ENCODE peak calls at places on chromosomes 1 and 21, in five cellular contexts. One of them, this sample, is unnamed.

GRCh38 chr1:83715550-83715949 is 283.4 kb downstream of the TTLL7 start:
- DNase-seq in activated naive CD8-positive, alpha-beta T cell treated with anti-CD3 and anti-CD28 coated beads for 36 hours: no peak
- DNase-seq in activated naive CD4-positive, alpha-beta T cell treated with anti-CD3 and anti-CD28 coated beads, Interleukin-2, amount 50 U/mL, for 72 hours: no peak
- DNase-seq in left cardiac atrium: no peak
- DNase-seq in T47D: no peak
- DNase-seq in this sample: no peak

GRCh38 chr1:208089971-208090755 is 154.0 kb downstream of the PLXNA2 start:
- DNase-seq in activated naive CD8-positive, alpha-beta T cell treated with anti-CD3 and anti-CD28 coated beads for 36 hours: no peak
- DNase-seq in activated naive CD4-positive, alpha-beta T cell treated with anti-CD3 and anti-CD28 coated beads, Interleukin-2, amount 50 U/mL, for 72 hours: no peak
- DNase-seq in left cardiac atrium: no peak
- DNase-seq in T47D: no peak
- DNase-seq in this sample: no peak

GRCh38 chr1:44696789-44697188 is 22.3 kb downstream of the ARMH1 start:
- DNase-seq in activated naive CD8-positive, alpha-beta T cell treated with anti-CD3 and anti-CD28 coated beads for 36 hours: peak
- DNase-seq in activated naive CD4-positive, alpha-beta T cell treated with anti-CD3 and anti-CD28 coated beads, Interleukin-2, amount 50 U/mL, for 72 hours: no peak
- DNase-seq in left cardiac atrium: no peak
- DNase-seq in T47D: no peak
- DNase-seq in this sample: no peak

GRCh38 chr1:246860401-246860800 is 71.3 kb downstream of the AHCTF1 start:
- DNase-seq in activated naive CD8-positive, alpha-beta T cell treated with anti-CD3 and anti-CD28 coated beads for 36 hours: no peak
- DNase-seq in activated naive CD4-positive, alpha-beta T cell treated with anti-CD3 and anti-CD28 coated beads, Interleukin-2, amount 50 U/mL, for 72 hours: no peak
- DNase-seq in left cardiac atrium: no peak
- DNase-seq in T47D: no peak
- DNase-seq in this sample: no peak

GRCh38 chr1:152067929-152068328 is 20.9 kb downstream of the TCHHL1 start:
- DNase-seq in activated naive CD8-positive, alpha-beta T cell treated with anti-CD3 and anti-CD28 coated beads for 36 hours: no peak
- DNase-seq in activated naive CD4-positive, alpha-beta T cell treated with anti-CD3 and anti-CD28 coated beads, Interleukin-2, amount 50 U/mL, for 72 hours: no peak
- DNase-seq in left cardiac atrium: no peak
- DNase-seq in T47D: no peak
- DNase-seq in this sample: no peak

GRCh38 chr1:24900985-24901781 is 28.9 kb downstream of the RUNX3 start:
- DNase-seq in activated naive CD8-positive, alpha-beta T cell treated with anti-CD3 and anti-CD28 coated beads for 36 hours: no peak
- DNase-seq in activated naive CD4-positive, alpha-beta T cell treated with anti-CD3 and anti-CD28 coated beads, Interleukin-2, amount 50 U/mL, for 72 hours: no peak
- DNase-seq in left cardiac atrium: no peak
- DNase-seq in T47D: no peak
- DNase-seq in this sample: no peak

GRCh38 chr1:44637590-44638411 is 36.5 kb downstream of the TMEM53 start:
- DNase-seq in activated naive CD8-positive, alpha-beta T cell treated with anti-CD3 and anti-CD28 coated beads for 36 hours: no peak
- DNase-seq in activated naive CD4-positive, alpha-beta T cell treated with anti-CD3 and anti-CD28 coated beads, Interleukin-2, amount 50 U/mL, for 72 hours: no peak
- DNase-seq in left cardiac atrium: no peak
- DNase-seq in T47D: no peak
- DNase-seq in this sample: no peak

GRCh38 chr21:38807481-38807880 is 1.8 kb downstream of the ETS2 start:
- DNase-seq in activated naive CD8-positive, alpha-beta T cell treated with anti-CD3 and anti-CD28 coated beads for 36 hours: no peak
- DNase-seq in activated naive CD4-positive, alpha-beta T cell treated with anti-CD3 and anti-CD28 coated beads, Interleukin-2, amount 50 U/mL, for 72 hours: no peak
- DNase-seq in left cardiac atrium: no peak
- DNase-seq in T47D: no peak
- DNase-seq in this sample: no peak

GRCh38 chr1:229669333-229669732 is 43.3 kb downstream of the URB2 start:
- DNase-seq in activated naive CD8-positive, alpha-beta T cell treated with anti-CD3 and anti-CD28 coated beads for 36 hours: no peak
- DNase-seq in activated naive CD4-positive, alpha-beta T cell treated with anti-CD3 and anti-CD28 coated beads, Interleukin-2, amount 50 U/mL, for 72 hours: no peak
- DNase-seq in left cardiac atrium: no peak
- DNase-seq in T47D: no peak
- DNase-seq in this sample: no peak

GRCh38 chr1:175530167-175530566 is 213.2 kb downstream of the TNR start:
- DNase-seq in activated naive CD8-positive, alpha-beta T cell treated with anti-CD3 and anti-CD28 coated beads for 36 hours: no peak
- DNase-seq in activated naive CD4-positive, alpha-beta T cell treated with anti-CD3 and anti-CD28 coated beads, Interleukin-2, amount 50 U/mL, for 72 hours: no peak
- DNase-seq in left cardiac atrium: no peak
- DNase-seq in T47D: no peak
- DNase-seq in this sample: no peak

GRCh38 chr21:44503901-44504399 is 36.0 kb downstream of the KRTAP10-1 start:
- DNase-seq in activated naive CD8-positive, alpha-beta T cell treated with anti-CD3 and anti-CD28 coated beads for 36 hours: no peak
- DNase-seq in activated naive CD4-positive, alpha-beta T cell treated with anti-CD3 and anti-CD28 coated beads, Interleukin-2, amount 50 U/mL, for 72 hours: no peak
- DNase-seq in left cardiac atrium: no peak
- DNase-seq in T47D: no peak
- DNase-seq in this sample: no peak

GRCh38 chr1:53366901-53367502 is 39.1 kb upstream of the LRP8 start:
- DNase-seq in activated naive CD8-positive, alpha-beta T cell treated with anti-CD3 and anti-CD28 coated beads for 36 hours: no peak
- DNase-seq in activated naive CD4-positive, alpha-beta T cell treated with anti-CD3 and anti-CD28 coated beads, Interleukin-2, amount 50 U/mL, for 72 hours: peak
- DNase-seq in left cardiac atrium: no peak
- DNase-seq in T47D: no peak
- DNase-seq in this sample: no peak

GRCh38 chr1:204578867-204579664 is 62.9 kb downstream of the MDM4 start:
- DNase-seq in activated naive CD8-positive, alpha-beta T cell treated with anti-CD3 and anti-CD28 coated beads for 36 hours: peak
- DNase-seq in activated naive CD4-positive, alpha-beta T cell treated with anti-CD3 and anti-CD28 coated beads, Interleukin-2, amount 50 U/mL, for 72 hours: no peak
- DNase-seq in left cardiac atrium: peak
- DNase-seq in T47D: no peak
- DNase-seq in this sample: no peak

GRCh38 chr1:60265560-60266535 is 192.3 kb upstream of the C1orf87 start:
- DNase-seq in activated naive CD8-positive, alpha-beta T cell treated with anti-CD3 and anti-CD28 coated beads for 36 hours: no peak
- DNase-seq in activated naive CD4-positive, alpha-beta T cell treated with anti-CD3 and anti-CD28 coated beads, Interleukin-2, amount 50 U/mL, for 72 hours: no peak
- DNase-seq in left cardiac atrium: no peak
- DNase-seq in T47D: no peak
- DNase-seq in this sample: no peak

GRCh38 chr1:209326096-209326495 is 257.4 kb upstream of the CAMK1G start:
- DNase-seq in activated naive CD8-positive, alpha-beta T cell treated with anti-CD3 and anti-CD28 coated beads for 36 hours: no peak
- DNase-seq in activated naive CD4-positive, alpha-beta T cell treated with anti-CD3 and anti-CD28 coated beads, Interleukin-2, amount 50 U/mL, for 72 hours: no peak
- DNase-seq in left cardiac atrium: no peak
- DNase-seq in T47D: no peak
- DNase-seq in this sample: no peak

GRCh38 chr1:201240171-201240570 is 43.1 kb upstream of the PKP1 start:
- DNase-seq in activated naive CD8-positive, alpha-beta T cell treated with anti-CD3 and anti-CD28 coated beads for 36 hours: no peak
- DNase-seq in activated naive CD4-positive, alpha-beta T cell treated with anti-CD3 and anti-CD28 coated beads, Interleukin-2, amount 50 U/mL, for 72 hours: no peak
- DNase-seq in left cardiac atrium: no peak
- DNase-seq in T47D: no peak
- DNase-seq in this sample: no peak

GRCh38 chr1:71364236-71364635 is 283.4 kb upstream of the ZRANB2 start:
- DNase-seq in activated naive CD8-positive, alpha-beta T cell treated with anti-CD3 and anti-CD28 coated beads for 36 hours: no peak
- DNase-seq in activated naive CD4-positive, alpha-beta T cell treated with anti-CD3 and anti-CD28 coated beads, Interleukin-2, amount 50 U/mL, for 72 hours: no peak
- DNase-seq in left cardiac atrium: no peak
- DNase-seq in T47D: no peak
- DNase-seq in this sample: no peak

This sample was measured in NCI-H460.